ENCODE peak calls at places on chromosomes 13 and 19, in nine cellular contexts. A is CD4-positive, alpha-beta T cell; T is colonic mucosa; C is caudate nucleus; M is AG04450; H is mesendoderm; B is right lobe of liver; K is suprapubic skin; E is right atrium auricular region. N is an unnamed sample.
A peak's percentile ranks its signal among the peaks of the same experiment; 100 is the strongest.

GRCh38 chr13:105202384-105202783 is 1333.1 kb downstream of the EFNB2 start:
- DNase-seq in A (no peak), T (no peak), C (no peak), M (no peak), H (peak; percentile 79), B (no peak), K (no peak), E (no peak), N (no peak)

GRCh38 chr13:110913911-110914292 is 967 bp downstream of the ANKRD10 start:
- DNase-seq in A (peak; percentile 10), T (no peak), C (no peak), M (no peak), H (no peak), B (no peak), K (peak; percentile 76), E (peak; percentile 70), N (no peak)

GRCh38 chr19:4717191-4717965 is 6.3 kb downstream of the DPP9 start:
- DNase-seq in A (no peak), T (no peak), C (no peak), M (no peak), H (no peak), B (no peak), K (no peak), E (no peak), N (no peak)

GRCh38 chr19:48033604-48034003 is 10.3 kb downstream of the CABP5 start:
- DNase-seq in A (no peak), T (no peak), C (no peak), M (no peak), H (no peak), B (no peak), K (no peak), E (no peak), N (no peak)

GRCh38 chr13:94552095-94552494 is 43.9 kb downstream of the TGDS start:
- DNase-seq in A (no peak), T (no peak), C (no peak), M (no peak), H (no peak), B (no peak), K (no peak), E (no peak), N (no peak)

GRCh38 chr13:99980201-99981114 is 1.1 kb upstream of the ZIC2 start:
- DNase-seq in A (peak; percentile 43), T (peak; percentile 79), C (no peak), M (no peak), H (peak; percentile 93), B (peak; percentile 81), K (peak; percentile 65), E (peak; percentile 57), N (peak; percentile 85)

GRCh38 chr19:6761053-6761676 is 6.1 kb downstream of the SH2D3A start:
- DNase-seq in A (no peak), T (no peak), C (no peak), M (no peak), H (peak; percentile 62), B (no peak), K (no peak), E (no peak), N (no peak)

GRCh38 chr13:114089341-114089740 is 43.1 kb downstream of the RASA3 start:
- DNase-seq in A (no peak), T (no peak), C (no peak), M (no peak), H (no peak), B (peak; percentile 24), K (peak; percentile 49), E (peak; percentile 32), N (peak; percentile 51)

GRCh38 chr13:39100996-39101751 is 62.9 kb downstream of the NHLRC3 start:
- DNase-seq in A (no peak), T (no peak), C (no peak), M (no peak), H (no peak), B (no peak), K (no peak), E (no peak), N (no peak)

GRCh38 chr13:108155185-108156106 is 59.9 kb downstream of the LIG4 start:
- DNase-seq in A (peak; percentile 46), T (peak; percentile 77), C (peak; percentile 15), M (no peak), H (peak; percentile 50), B (peak; percentile 61), K (no peak), E (peak; percentile 71), N (no peak)

GRCh38 chr13:52765991-52766390 is 26.4 kb upstream of the CNMD start:
- DNase-seq in A (no peak), T (no peak), C (no peak), M (no peak), H (no peak), B (no peak), K (no peak), E (no peak), N (no peak)

GRCh38 chr13:109162248-109163051 is 533.0 kb downstream of the MYO16 start:
- DNase-seq in A (no peak), T (no peak), C (no peak), M (no peak), H (no peak), B (no peak), K (no peak), E (no peak), N (no peak)

GRCh38 chr19:38321646-38322323 is 2.1 kb downstream of the KCNK6 start:
- DNase-seq in A (no peak), T (no peak), C (no peak), M (no peak), H (no peak), B (no peak), K (no peak), E (peak; percentile 68), N (no peak)

GRCh38 chr19:42494321-42494720 is 34.0 kb downstream of the CEACAM1 start:
- DNase-seq in A (no peak), T (no peak), C (no peak), M (no peak), H (no peak), B (no peak), K (no peak), E (no peak), N (no peak)

GRCh38 chr13:112417079-112417478 is 40.9 kb downstream of the SPACA7 start:
- DNase-seq in A (no peak), T (no peak), C (no peak), M (no peak), H (no peak), B (no peak), K (no peak), E (no peak), N (no peak)

DNA sequence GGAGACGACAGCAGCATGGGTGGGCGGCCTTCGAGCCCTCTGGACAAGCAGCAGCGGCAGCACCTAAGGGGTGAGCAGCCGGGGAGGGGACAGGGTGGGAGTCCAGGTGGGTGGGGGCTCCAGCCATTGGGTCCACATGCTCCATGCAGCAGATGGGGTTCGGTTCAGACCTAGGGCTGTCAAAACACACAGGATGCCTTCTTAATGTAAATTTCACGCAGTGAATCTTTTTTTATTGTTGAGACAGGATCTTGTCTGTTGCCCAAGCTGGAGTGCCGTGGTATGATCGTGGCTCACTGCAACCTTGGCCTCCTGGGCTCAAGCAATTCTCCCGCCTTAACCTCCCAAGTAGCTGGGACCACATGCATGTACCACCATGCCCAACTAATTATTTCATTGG is 15.9 kb downstream of the PGLS start:
- DNase-seq in A (no peak), T (no peak), C (no peak), M (no peak), H (no peak), B (no peak), K (no peak), E (no peak), N (no peak)
- H3K27ac ChIP-seq in A (no peak overlapping the region), T (no peak overlapping the region), C (no peak overlapping the region), M (no peak overlapping the region), H (no peak overlapping the region), B (no peak overlapping the region), K (no peak overlapping the region), E (no peak overlapping the region), N (no peak overlapping the region)

GRCh38 chr19:13117176-13117771 is 734 bp upstream of the TRMT1 start:
- DNase-seq in A (no peak), T (no peak), C (no peak), M (no peak), H (no peak), B (no peak), K (no peak), E (no peak), N (no peak)
- H3K27ac ChIP-seq in A (peak overlapping the region; percentile 48), T (peak overlapping the region; percentile 75), C (peak overlapping the region; percentile 67), M (no peak overlapping the region), H (no peak overlapping the region), B (peak overlapping the region; percentile 56), K (peak overlapping the region; percentile 79), E (peak overlapping the region; percentile 75), N (no peak overlapping the region)

GRCh38 chr13:40452038-40452666 is 214.3 kb downstream of the FOXO1 start:
- DNase-seq in A (no peak), T (no peak), C (no peak), M (no peak), H (no peak), B (no peak), K (no peak), E (no peak), N (no peak)
- H3K27ac ChIP-seq in A (no peak overlapping the region), T (no peak overlapping the region), C (no peak overlapping the region), M (no peak overlapping the region), H (no peak overlapping the region), B (no peak overlapping the region), K (no peak overlapping the region), E (no peak overlapping the region), N (peak overlapping the region; percentile 3)

GRCh38 chr19:18477042-18477760 is 39.3 kb upstream of the ISYNA1 start:
- DNase-seq in A (no peak), T (no peak), C (no peak), M (no peak), H (peak; percentile 48), B (no peak), K (no peak), E (no peak), N (no peak)

GRCh38 chr19:18476507-18477041 is 38.6 kb upstream of the ISYNA1 start:
- DNase-seq in A (no peak), T (no peak), C (no peak), M (no peak), H (no peak), B (no peak), K (no peak), E (no peak), N (no peak)

GRCh38 chr19:18479964-18480723 is 41.7 kb downstream of the ELL start:
- DNase-seq in A (no peak), T (peak; percentile 49), C (no peak), M (no peak), H (no peak), B (no peak), K (peak; percentile 89), E (peak; percentile 91), N (no peak)

GRCh38 chr19:18477974-18478373 is 40.0 kb upstream of the ISYNA1 start:
- DNase-seq in A (no peak), T (no peak), C (no peak), M (no peak), H (no peak), B (no peak), K (no peak), E (no peak), N (no peak)

DNA sequence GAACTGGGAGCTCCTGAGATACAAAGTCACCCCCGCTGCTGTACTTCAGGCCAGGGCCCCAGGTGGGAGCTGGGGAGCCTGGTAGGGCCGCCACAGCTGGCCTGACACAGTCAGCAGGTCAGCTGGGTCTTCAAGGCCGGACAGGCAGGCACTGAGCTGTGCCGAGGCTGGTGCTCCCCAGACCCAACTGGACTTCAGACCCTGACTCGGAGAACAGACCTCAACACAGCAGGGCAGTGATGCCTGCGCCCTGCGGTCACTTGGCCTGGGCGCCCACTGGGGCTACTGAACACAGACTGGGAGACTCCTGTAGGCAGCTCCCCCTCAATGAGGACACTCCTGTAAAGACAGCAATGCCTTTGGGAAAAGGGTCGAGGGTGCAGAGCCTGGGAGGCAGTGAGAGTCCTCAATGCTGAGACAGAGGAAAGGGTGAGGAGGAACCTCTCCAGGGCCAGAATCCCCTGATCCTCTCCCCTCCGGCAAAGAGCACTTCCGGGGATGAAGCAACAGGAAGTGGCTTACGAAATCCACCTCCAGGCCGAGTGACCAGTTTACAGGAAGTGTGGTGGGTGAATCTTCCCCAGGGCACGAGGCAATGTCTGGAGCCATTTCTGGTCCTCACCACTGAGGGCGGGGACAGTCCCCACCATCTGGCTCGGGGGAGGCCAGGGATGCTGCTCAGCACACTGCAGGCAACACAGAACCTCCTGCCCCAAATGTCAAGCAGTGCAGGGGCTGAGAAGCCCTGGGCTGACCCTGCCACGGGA is 40.8 kb upstream of the ISYNA1 start:
- DNase-seq in A (peak; percentile 22), T (peak; percentile 67), C (no peak), M (peak; percentile 58), H (peak; percentile 84), B (peak; percentile 76), K (peak; percentile 94), E (peak; percentile 93), N (no peak)
- H3K27ac ChIP-seq in A (peak overlapping the region; percentile 57), T (peak overlapping the region; percentile 74), C (peak overlapping the region; percentile 24), M (peak overlapping the region; percentile 87), H (no peak overlapping the region), B (peak overlapping the region; percentile 67), K (peak overlapping the region; percentile 82), E (peak overlapping the region; percentile 78), N (no peak overlapping the region)